ENCODE peak calls at places on chromosomes 13 and 19, in six cellular contexts. One of them, this sample, is unnamed.

GRCh38 chr19:53333071-53333465 is 481 bp upstream of the ZNF845 start:
- DNase-seq in COR-L47: no peak
- DNase-seq in activated T-cell treated with anti-CD3 and anti-CD28 coated beads, Interleukin-2, amount 50 U/mL, for 1 hour: no peak
- DNase-seq in NCI-H1436: peak; percentile 33
- DNase-seq in brain microvascular endothelial cell: peak; percentile 41
- DNase-seq in tibial artery: peak; percentile 55
- DNase-seq in this sample: peak; percentile 49

GRCh38 chr13:63605403-63605802 is 2189.8 kb upstream of the PCDH20 start:
- DNase-seq in COR-L47: no peak
- DNase-seq in tibial artery: no peak
- DNase-seq in NCI-H1436: no peak
- DNase-seq in activated T-cell treated with anti-CD3 and anti-CD28 coated beads, Interleukin-2, amount 50 U/mL, for 1 hour: no peak
- DNase-seq in brain microvascular endothelial cell: no peak
- DNase-seq in this sample: no peak

GRCh38 chr13:31545616-31546015 is 193.7 kb upstream of the RXFP2 start:
- DNase-seq in activated T-cell treated with anti-CD3 and anti-CD28 coated beads, Interleukin-2, amount 50 U/mL, for 1 hour: no peak
- DNase-seq in tibial artery: no peak
- DNase-seq in NCI-H1436: no peak
- DNase-seq in COR-L47: no peak
- DNase-seq in brain microvascular endothelial cell: no peak
- DNase-seq in this sample: no peak

GRCh38 chr13:49319555-49320350 is 72.0 kb downstream of the CDADC1 start:
- DNase-seq in brain microvascular endothelial cell: no peak
- DNase-seq in COR-L47: no peak
- DNase-seq in tibial artery: no peak
- DNase-seq in NCI-H1436: no peak
- DNase-seq in activated T-cell treated with anti-CD3 and anti-CD28 coated beads, Interleukin-2, amount 50 U/mL, for 1 hour: no peak
- DNase-seq in this sample: no peak

GRCh38 chr13:97257228-97257755 is 35.2 kb downstream of the MBNL2 start:
- DNase-seq in activated T-cell treated with anti-CD3 and anti-CD28 coated beads, Interleukin-2, amount 50 U/mL, for 1 hour: no peak
- DNase-seq in brain microvascular endothelial cell: no peak
- DNase-seq in NCI-H1436: no peak
- DNase-seq in COR-L47: no peak
- DNase-seq in tibial artery: no peak
- DNase-seq in this sample: no peak

GRCh38 chr13:43986395-43986794 is 106.7 kb downstream of the LACC1 start:
- DNase-seq in activated T-cell treated with anti-CD3 and anti-CD28 coated beads, Interleukin-2, amount 50 U/mL, for 1 hour: no peak
- DNase-seq in NCI-H1436: peak; percentile 45
- DNase-seq in brain microvascular endothelial cell: no peak
- DNase-seq in COR-L47: peak; percentile 48
- DNase-seq in tibial artery: no peak
- DNase-seq in this sample: peak; percentile 84

GRCh38 chr19:12899891-12900518 is 9.0 kb downstream of the GCDH start:
- DNase-seq in activated T-cell treated with anti-CD3 and anti-CD28 coated beads, Interleukin-2, amount 50 U/mL, for 1 hour: no peak
- DNase-seq in brain microvascular endothelial cell: no peak
- DNase-seq in COR-L47: no peak
- DNase-seq in tibial artery: no peak
- DNase-seq in NCI-H1436: no peak
- DNase-seq in this sample: no peak

GRCh38 chr19:1232652-1233360 is 5.0 kb downstream of the CBARP start:
- DNase-seq in COR-L47: no peak
- DNase-seq in brain microvascular endothelial cell: peak; percentile 55
- DNase-seq in NCI-H1436: no peak
- DNase-seq in activated T-cell treated with anti-CD3 and anti-CD28 coated beads, Interleukin-2, amount 50 U/mL, for 1 hour: no peak
- DNase-seq in tibial artery: no peak
- DNase-seq in this sample: no peak

GRCh38 chr13:23159587-23160240 is 21.1 kb upstream of the SGCG start:
- DNase-seq in activated T-cell treated with anti-CD3 and anti-CD28 coated beads, Interleukin-2, amount 50 U/mL, for 1 hour: no peak
- DNase-seq in tibial artery: no peak
- DNase-seq in brain microvascular endothelial cell: no peak
- DNase-seq in NCI-H1436: no peak
- DNase-seq in COR-L47: no peak
- DNase-seq in this sample: no peak

GRCh38 chr13:26998265-26998664 is 173.3 kb downstream of the USP12 start:
- DNase-seq in activated T-cell treated with anti-CD3 and anti-CD28 coated beads, Interleukin-2, amount 50 U/mL, for 1 hour: no peak
- DNase-seq in NCI-H1436: no peak
- DNase-seq in tibial artery: no peak
- DNase-seq in COR-L47: no peak
- DNase-seq in brain microvascular endothelial cell: no peak
- DNase-seq in this sample: no peak

GRCh38 chr19:51660975-51661600 is 14.5 kb upstream of the SIGLEC14 start:
- DNase-seq in brain microvascular endothelial cell: peak; percentile 77
- DNase-seq in tibial artery: peak; percentile 68
- DNase-seq in NCI-H1436: peak; percentile 81
- DNase-seq in COR-L47: peak; percentile 66
- DNase-seq in activated T-cell treated with anti-CD3 and anti-CD28 coated beads, Interleukin-2, amount 50 U/mL, for 1 hour: peak; percentile 32
- DNase-seq in this sample: peak; percentile 47

GRCh38 chr19:50500060-50500752 is 10.8 kb downstream of the JOSD2 start:
- DNase-seq in brain microvascular endothelial cell: no peak
- DNase-seq in activated T-cell treated with anti-CD3 and anti-CD28 coated beads, Interleukin-2, amount 50 U/mL, for 1 hour: no peak
- DNase-seq in tibial artery: no peak
- DNase-seq in COR-L47: peak; percentile 55
- DNase-seq in NCI-H1436: peak; percentile 18
- DNase-seq in this sample: no peak

GRCh38 chr19:48487944-48488343 is 18.8 kb downstream of the CYTH2 start:
- DNase-seq in activated T-cell treated with anti-CD3 and anti-CD28 coated beads, Interleukin-2, amount 50 U/mL, for 1 hour: no peak
- DNase-seq in brain microvascular endothelial cell: no peak
- DNase-seq in tibial artery: no peak
- DNase-seq in COR-L47: no peak
- DNase-seq in NCI-H1436: no peak
- DNase-seq in this sample: no peak

GRCh38 chr13:48004201-48004600 is 3.1 kb upstream of the SUCLA2 start:
- DNase-seq in COR-L47: no peak
- DNase-seq in brain microvascular endothelial cell: no peak
- DNase-seq in tibial artery: peak; percentile 24
- DNase-seq in NCI-H1436: no peak
- DNase-seq in activated T-cell treated with anti-CD3 and anti-CD28 coated beads, Interleukin-2, amount 50 U/mL, for 1 hour: no peak
- DNase-seq in this sample: no peak

GRCh38 chr13:51444922-51445321 is 7.9 kb downstream of the INTS6 start:
- DNase-seq in tibial artery: no peak
- DNase-seq in brain microvascular endothelial cell: no peak
- DNase-seq in NCI-H1436: no peak
- DNase-seq in activated T-cell treated with anti-CD3 and anti-CD28 coated beads, Interleukin-2, amount 50 U/mL, for 1 hour: no peak
- DNase-seq in COR-L47: no peak
- DNase-seq in this sample: no peak

GRCh38 chr13:41978007-41978406 is 17.1 kb upstream of the VWA8 start:
- DNase-seq in COR-L47: no peak
- DNase-seq in tibial artery: no peak
- DNase-seq in brain microvascular endothelial cell: no peak
- DNase-seq in NCI-H1436: no peak
- DNase-seq in activated T-cell treated with anti-CD3 and anti-CD28 coated beads, Interleukin-2, amount 50 U/mL, for 1 hour: no peak
- DNase-seq in this sample: no peak

GRCh38 chr19:46637224-46637623 is 1.2 kb upstream of the GNG8 start:
- DNase-seq in activated T-cell treated with anti-CD3 and anti-CD28 coated beads, Interleukin-2, amount 50 U/mL, for 1 hour: no peak
- DNase-seq in COR-L47: no peak
- DNase-seq in tibial artery: no peak
- DNase-seq in brain microvascular endothelial cell: no peak
- DNase-seq in NCI-H1436: no peak
- DNase-seq in this sample: no peak

GRCh38 chr19:53808710-53809125 is 15.4 kb downstream of the NLRP12 start:
- DNase-seq in NCI-H1436: no peak
- DNase-seq in tibial artery: no peak
- DNase-seq in COR-L47: no peak
- DNase-seq in brain microvascular endothelial cell: peak; percentile 32
- DNase-seq in activated T-cell treated with anti-CD3 and anti-CD28 coated beads, Interleukin-2, amount 50 U/mL, for 1 hour: no peak
- DNase-seq in this sample: no peak

GRCh38 chr13:47114030-47114429 is 217.2 kb upstream of the HTR2A start:
- DNase-seq in COR-L47: no peak
- DNase-seq in NCI-H1436: no peak
- DNase-seq in activated T-cell treated with anti-CD3 and anti-CD28 coated beads, Interleukin-2, amount 50 U/mL, for 1 hour: no peak
- DNase-seq in tibial artery: no peak
- DNase-seq in brain microvascular endothelial cell: peak; percentile 53
- DNase-seq in this sample: no peak

GRCh38 chr13:21675095-21676007 is 4.5 kb downstream of the FGF9 start:
- DNase-seq in NCI-H1436: peak; percentile 62
- DNase-seq in tibial artery: no peak
- DNase-seq in COR-L47: peak; percentile 85
- DNase-seq in brain microvascular endothelial cell: no peak
- DNase-seq in activated T-cell treated with anti-CD3 and anti-CD28 coated beads, Interleukin-2, amount 50 U/mL, for 1 hour: peak; percentile 52
- DNase-seq in this sample: peak; percentile 69

This sample was measured in NCI-H1105 treated with DMSO at 0.1 percent for 48 hours.